ENCODE peak calls at places on chromosomes 2 and 18, in ten cellular contexts. L is NCI-H510A; T is HEK293T; P is iris pigment epithelial cell; S is GM18507; H is stimulated activated CD4-positive, alpha-beta T cell treated with anti-CD3 and anti-CD28 coated beads, TNF-alpha, amount 100 ng/mL, for 1 hour; B is activated CD4-positive, CD25-positive, alpha-beta regulatory T cell; J is nephron progenitor cell; I is WTC11; G is tibial nerve. K is an unnamed sample.

GRCh38 chr2:231751042-231751815 is 29.9 kb downstream of the PDE6D start:
- DNase-seq in L (no peak), T (no peak), P (no peak), S (no peak), H (no peak), B (no peak), J (no peak), I (no peak), G (no peak), K (no peak)

GRCh38 chr2:227310756-227311110 is 14.3 kb upstream of the MFF start:
- DNase-seq in L (no peak), T (no peak), P (no peak), S (no peak), H (no peak), B (no peak), J (no peak), I (no peak), G (no peak), K (no peak)

GRCh38 chr18:69257861-69258458 is 142.7 kb upstream of the DOK6 start:
- DNase-seq in L (no peak), T (no peak), P (peak; percentile 88), S (no peak), H (no peak), B (no peak), J (no peak), I (no peak), G (no peak), K (no peak)

GRCh38 chr2:172701250-172701649 is 34.4 kb upstream of the RAPGEF4 start:
- DNase-seq in L (no peak), T (no peak), P (peak; percentile 80), S (no peak), H (no peak), B (no peak), J (no peak), I (no peak), G (no peak), K (no peak)

GRCh38 chr2:215727507-215728503 is 285.5 kb downstream of the MREG start:
- DNase-seq in L (no peak), T (no peak), P (peak; percentile 91), S (no peak), H (no peak), B (no peak), J (no peak), I (no peak), G (no peak), K (no peak)

GRCh38 chr18:63016270-63016669 is 300.9 kb downstream of the PHLPP1 start:
- DNase-seq in L (peak; percentile 55), T (peak; percentile 53), P (peak; percentile 58), S (peak; percentile 62), H (peak; percentile 2), B (no peak), J (peak; percentile 55), I (peak; percentile 41), G (peak; percentile 51), K (no peak)

GRCh38 chr2:72095364-72095763 is 52.3 kb downstream of the CYP26B1 start:
- DNase-seq in L (no peak), T (no peak), P (no peak), S (no peak), H (no peak), B (no peak), J (no peak), I (no peak), G (no peak), K (no peak)

GRCh38 chr2:234444888-234445287 is 52.0 kb downstream of the ARL4C start:
- DNase-seq in L (no peak), T (no peak), P (peak; percentile 98), S (no peak), H (peak; percentile 44), B (no peak), J (no peak), I (no peak), G (no peak), K (peak; percentile 59)

GRCh38 chr2:239393401-239393940 is 7.3 kb downstream of the HDAC4 start:
- DNase-seq in L (no peak), T (no peak), P (peak; percentile 14), S (no peak), H (no peak), B (no peak), J (no peak), I (no peak), G (no peak), K (no peak)

GRCh38 chr2:37637122-37637875 is 34.1 kb downstream of the CDC42EP3 start:
- DNase-seq in L (no peak), T (no peak), P (no peak), S (no peak), H (no peak), B (no peak), J (no peak), I (no peak), G (no peak), K (no peak)

GRCh38 chr2:96575790-96576456 is 39.4 kb downstream of the ARID5A start:
- DNase-seq in L (no peak), T (no peak), P (no peak), S (no peak), H (no peak), B (no peak), J (no peak), I (no peak), G (no peak), K (no peak)

GRCh38 chr2:45885111-45885685 is 233.7 kb downstream of the PRKCE start:
- DNase-seq in L (no peak), T (no peak), P (no peak), S (no peak), H (no peak), B (no peak), J (no peak), I (no peak), G (no peak), K (no peak)

GRCh38 chr2:234579231-234579962 is 82.5 kb upstream of the ARL4C start:
- DNase-seq in L (no peak), T (no peak), P (no peak), S (no peak), H (no peak), B (no peak), J (no peak), I (no peak), G (no peak), K (no peak)

GRCh38 chr2:201769664-201770373 is 10.9 kb downstream of the ALS2 start:
- DNase-seq in L (no peak), T (no peak), P (no peak), S (no peak), H (no peak), B (no peak), J (no peak), I (no peak), G (no peak), K (no peak)

GRCh38 chr2:22904126-22904684 is 480.8 kb upstream of the KLHL29 start:
- DNase-seq in L (no peak), T (peak; percentile 46), P (no peak), S (no peak), H (no peak), B (no peak), J (peak; percentile 72), I (peak; percentile 78), G (no peak), K (no peak)

GRCh38 chr2:111662771-111663470 is 221.1 kb downstream of the ANAPC1 start:
- DNase-seq in L (no peak), T (no peak), P (peak; percentile 64), S (peak; percentile 23), H (no peak), B (no peak), J (no peak), I (no peak), G (no peak), K (no peak)

GRCh38 chr18:57437782-57438668 is 2.9 kb downstream of the ONECUT2 start:
- DNase-seq in L (peak; percentile 83), T (peak; percentile 65), P (peak; percentile 44), S (no peak), H (no peak), B (no peak), J (peak; percentile 81), I (peak; percentile 92), G (no peak), K (no peak)

GRCh38 chr2:201258666-201258999 is 1.7 kb upstream of the CASP8 start:
- DNase-seq in L (no peak), T (no peak), P (no peak), S (no peak), H (no peak), B (no peak), J (no peak), I (no peak), G (no peak), K (no peak)

GRCh38 chr2:165016772-165017411 is 61.6 kb upstream of the SLC38A11 start:
- DNase-seq in L (no peak), T (peak; percentile 59), P (peak; percentile 51), S (no peak), H (no peak), B (no peak), J (peak; percentile 33), I (peak; percentile 45), G (no peak), K (no peak)

GRCh38 chr2:15630121-15630957 is 38.7 kb downstream of the DDX1 start:
- DNase-seq in L (no peak), T (no peak), P (no peak), S (no peak), H (no peak), B (no peak), J (no peak), I (no peak), G (no peak), K (no peak)

GRCh38 chr2:43165378-43166025 is 60.9 kb downstream of the ZFP36L2 start:
- DNase-seq in L (no peak), T (no peak), P (no peak), S (no peak), H (no peak), B (no peak), J (no peak), I (peak; percentile 55), G (no peak), K (no peak)

GRCh38 chr2:158539176-158539895 is 82.6 kb downstream of the PKP4 start:
- DNase-seq in L (no peak), T (no peak), P (peak; percentile 88), S (no peak), H (no peak), B (no peak), J (no peak), I (no peak), G (peak; percentile 13), K (no peak)

GRCh38 chr18:25230658-25231326 is 121.2 kb downstream of the ZNF521 start:
- DNase-seq in L (no peak), T (no peak), P (peak; percentile 76), S (no peak), H (no peak), B (no peak), J (no peak), I (no peak), G (peak; percentile 82), K (no peak)

GRCh38 chr2:45237850-45238542 is 228.7 kb upstream of the SIX2 start:
- DNase-seq in L (no peak), T (no peak), P (peak; percentile 97), S (no peak), H (no peak), B (no peak), J (no peak), I (no peak), G (peak; percentile 27), K (no peak)

GRCh38 chr2:15112216-15112615 is 448.9 kb downstream of the NBAS start:
- DNase-seq in L (no peak), T (no peak), P (peak; percentile 63), S (no peak), H (no peak), B (no peak), J (no peak), I (no peak), G (no peak), K (no peak)

GRCh38 chr2:44285237-44285636 is 10.0 kb downstream of the SLC3A1 start:
- DNase-seq in L (no peak), T (no peak), P (no peak), S (no peak), H (no peak), B (no peak), J (no peak), I (no peak), G (no peak), K (no peak)

GRCh38 chr2:7012141-7012809 is 95.1 kb downstream of the RNF144A start:
- DNase-seq in L (peak; percentile 78), T (no peak), P (peak; percentile 74), S (no peak), H (no peak), B (no peak), J (no peak), I (no peak), G (no peak), K (no peak)

GRCh38 chr2:157194097-157194688 is 63.3 kb upstream of the GALNT5 start:
- DNase-seq in L (no peak), T (peak; percentile 31), P (peak; percentile 76), S (peak; percentile 8), H (no peak), B (no peak), J (peak; percentile 12), I (no peak), G (peak; percentile 56), K (no peak)

K was measured in T-helper 22 cell.